ENCODE peak calls at places on chromosomes 16 and 17, in four cellular contexts. L is upper lobe of right lung, Z is skeletal muscle cell, X is naive B cell. Y is an unnamed sample.

GRCh38 chr16:30896203-30896889 is at the start of gene CTF1:
- DNase-seq in L (peak), Z (peak), X (no peak), Y (no peak)

GRCh38 chr17:37220609-37220953 is 155.2 kb upstream of the C17orf78 start:
- DNase-seq in L (no peak), Z (no peak), X (no peak), Y (no peak)

GRCh38 chr17:6353161-6353560 is 81.8 kb downstream of the AIPL1 start:
- DNase-seq in L (no peak), Z (no peak), X (no peak), Y (no peak)

GRCh38 chr16:87329436-87330256 is 12.5 kb upstream of the C16orf95 start:
- DNase-seq in L (peak), Z (no peak), X (no peak), Y (no peak)

GRCh38 chr17:78510141-78510935 is 66.9 kb downstream of the DNAH17 start:
- DNase-seq in L (peak), Z (no peak), X (no peak), Y (no peak)

GRCh38 chr17:36183811-36184765 is 7.7 kb upstream of the TBC1D3B start:
- DNase-seq in L (no peak), Z (no peak), X (no peak), Y (no peak)

GRCh38 chr17:75442168-75443103 is 14.0 kb upstream of the TMEM94 start:
- DNase-seq in L (no peak), Z (no peak), X (no peak), Y (no peak)

GRCh38 chr17:42018988-42019387 is 902 bp upstream of the NKIRAS2 start:
- DNase-seq in L (no peak), Z (no peak), X (no peak), Y (no peak)

GRCh38 chr17:4503283-4504005 is 4.8 kb downstream of the SPNS2 start:
- DNase-seq in L (no peak), Z (no peak), X (no peak), Y (no peak)

GRCh38 chr16:17196526-17196925 is 274.2 kb downstream of the XYLT1 start:
- DNase-seq in L (no peak), Z (no peak), X (no peak), Y (no peak)

GRCh38 chr17:7132511-7133094 is 18.0 kb upstream of the ASGR2 start:
- DNase-seq in L (peak), Z (no peak), X (peak), Y (peak)

GRCh38 chr17:64326420-64327054 is 63.5 kb upstream of the TEX2 start:
- DNase-seq in L (peak), Z (no peak), X (peak), Y (peak)

GRCh38 chr16:84543931-84544776 is 39.7 kb upstream of the MEAK7 start:
- DNase-seq in L (no peak), Z (no peak), X (no peak), Y (no peak)

Y was measured in GF-D8.